ENCODE peak calls at places on chromosomes 11 and 22, in seven cellular contexts. Z is NT2/D1, E is HTR-8/SVneo, M is GM03348, I is T-helper 17 cell, G is H54, K is fibroblast of the aortic adventitia. X is an unnamed sample.

GRCh38 chr22:27711756-27712155 is 89.8 kb downstream of the MN1 start:
- DNase-seq in M (no peak), K (no peak), G (no peak), Z (no peak), I (no peak), E (no peak), X (no peak)

GRCh38 chr11:92504534-92504933 is 279.9 kb downstream of the FAT3 start:
- DNase-seq in G (no peak), Z (no peak), M (no peak), K (no peak), I (no peak), E (no peak), X (no peak)

GRCh38 chr22:37870273-37870672 is 21.1 kb downstream of the EIF3L start:
- DNase-seq in M (no peak), E (no peak), G (no peak), K (no peak), I (no peak), Z (no peak), X (no peak)

GRCh38 chr22:50439314-50440250 is 35.3 kb downstream of the SBF1 start:
- DNase-seq in E (no peak), G (no peak), M (no peak), K (no peak), I (no peak), Z (no peak), X (no peak)

GRCh38 chr11:132140056-132140455 is 769.6 kb downstream of the NTM start:
- DNase-seq in K (no peak), M (no peak), I (no peak), E (no peak), Z (no peak), G (no peak), X (no peak)

GRCh38 chr22:28052818-28053217 is 133.8 kb upstream of the PITPNB start:
- DNase-seq in I (no peak), K (no peak), Z (no peak), E (no peak), M (no peak), G (no peak), X (no peak)

GRCh38 chr11:65502852-65503603 is 4.2 kb downstream of the MALAT1 start:
- DNase-seq in E (no peak), G (no peak), M (no peak), I (no peak), K (peak), Z (no peak), X (peak)

GRCh38 chr11:72278911-72279310 is 34.9 kb upstream of the PHOX2A start:
- DNase-seq in G (no peak), E (no peak), K (peak), M (no peak), Z (no peak), I (no peak), X (peak)

GRCh38 chr11:87114093-87114492 is 76.4 kb downstream of the TMEM135 start:
- DNase-seq in Z (no peak), I (no peak), K (peak), M (peak), G (no peak), E (no peak), X (peak)

GRCh38 chr11:70467196-70468085 is 69.1 kb downstream of the CTTN start:
- DNase-seq in M (peak), E (peak), K (peak), I (no peak), G (peak), Z (peak), X (peak)

GRCh38 chr22:26573026-26573662 is 16.8 kb downstream of the TPST2 start:
- DNase-seq in M (no peak), G (no peak), Z (no peak), K (peak), E (no peak), I (no peak), X (peak)

X was measured in astrocyte of the hippocampus.